ENCODE peak calls at places on chromosomes 4 and X, in ten cellular contexts. R is GM04503; O is iris pigment epithelial cell; E is colonic mucosa; Y is stimulated activated naive CD4-positive, alpha-beta T cell; W is renal cortical epithelial cell; I is stimulated activated CD4-positive, alpha-beta T cell treated with anti-CD3 and anti-CD28 coated beads, Interleukin-15, amount 100 ng/mL, for 48 hours; G is breast epithelium; S is kidney; V is stimulated activated naive CD8-positive, alpha-beta T cell treated with anti-CD3 and anti-CD28 coated beads, Interleukin-15, Interleukin-2, amounts not matched to agents 100 U/mL and 50 U/mL, for 24 hours. M is an unnamed sample.

GRCh38 chr4:188031751-188032150 is 36.2 kb downstream of the ZFP42 start:
- DNase-seq in E (no peak), G (no peak), W (no peak), I (no peak), O (no peak), V (no peak), Y (no peak), S (no peak), R (no peak), M (no peak)

GRCh38 chrX:103437147-103437873 is 61.0 kb downstream of the BEX3 start:
- DNase-seq in E (no peak), V (no peak), Y (no peak), S (no peak), G (no peak), R (no peak), W (no peak), O (no peak), I (no peak), M (no peak)

GRCh38 chr4:26859762-26860156 is 882 bp upstream of the STIM2 start:
- DNase-seq in V (no peak), G (no peak), Y (no peak), W (no peak), I (no peak), S (no peak), E (peak), O (no peak), R (no peak), M (no peak)

GRCh38 chr4:121900132-121900983 is 30.1 kb upstream of the BBS7 start:
- DNase-seq in E (peak), Y (peak), V (peak), G (no peak), W (peak), S (no peak), I (peak), O (peak), R (peak), M (no peak)

GRCh38 chrX:67700607-67701006 is 156.8 kb downstream of the AR start:
- DNase-seq in E (no peak), W (peak), I (no peak), G (no peak), Y (no peak), R (no peak), S (no peak), O (no peak), V (no peak), M (no peak)

GRCh38 chrX:11944486-11944885 is 186.4 kb downstream of the MSL3 start:
- DNase-seq in S (peak), Y (no peak), I (no peak), O (peak), R (peak), E (no peak), V (peak), G (no peak), W (peak), M (no peak)

GRCh38 chrX:97332963-97333362 is 449.3 kb downstream of the RPA4 start:
- DNase-seq in V (no peak), E (no peak), O (peak), G (no peak), I (no peak), S (no peak), R (no peak), Y (no peak), W (peak), M (no peak)

GRCh38 chr4:37246891-37247290 is 2.3 kb downstream of the NWD2 start:
- DNase-seq in W (peak), I (no peak), R (no peak), S (no peak), G (no peak), V (no peak), Y (no peak), O (no peak), E (no peak), M (no peak)